ENCODE peak calls at places on chromosomes 6 and 20, in six cellular contexts. X, H, C, L, B and V are unnamed samples.

GRCh38 chr6:144555078-144555477 is 269.9 kb downstream of the UTRN start:
- DNase-seq in X (no peak), H (no peak), C (no peak), L (no peak), B (no peak), V (no peak)

GRCh38 chr6:132673376-132674094 is 14.6 kb upstream of the TAAR1 start:
- DNase-seq in X (no peak), H (no peak), C (no peak), L (no peak), B (peak), V (no peak)

GRCh38 chr6:128394171-128394570 is 126.2 kb downstream of the PTPRK start:
- DNase-seq in X (no peak), H (no peak), C (no peak), L (no peak), B (no peak), V (no peak)

GRCh38 chr6:122178988-122179387 is 220.5 kb upstream of the HSF2 start:
- DNase-seq in X (no peak), H (no peak), C (no peak), L (no peak), B (no peak), V (no peak)

GRCh38 chr6:4948781-4949450 is 54.9 kb downstream of the RPP40 start:
- DNase-seq in X (no peak), H (no peak), C (no peak), L (no peak), B (no peak), V (no peak)

GRCh38 chr20:34971038-34971872 is 15.6 kb downstream of the MYH7B start:
- DNase-seq in X (no peak), H (no peak), C (no peak), L (no peak), B (no peak), V (no peak)

GRCh38 chr20:25439328-25439727 is 31.9 kb downstream of the GINS1 start:
- DNase-seq in X (no peak), H (no peak), C (no peak), L (no peak), B (no peak), V (no peak)

GRCh38 chr6:139175389-139175788 is 40.5 kb downstream of the HECA start:
- DNase-seq in X (peak), H (no peak), C (no peak), L (no peak), B (no peak), V (no peak)

GRCh38 chr6:28824793-28825731 is 98.7 kb downstream of the TRIM27 start:
- DNase-seq in X (no peak), H (peak), C (no peak), L (no peak), B (no peak), V (no peak)

GRCh38 chr20:52622086-52622485 is 350.1 kb upstream of the TSHZ2 start:
- DNase-seq in X (no peak), H (no peak), C (peak), L (no peak), B (no peak), V (no peak)

GRCh38 chr20:50558483-50558925 is 48.3 kb downstream of the PTPN1 start:
- DNase-seq in X (no peak), H (no peak), C (peak), L (no peak), B (no peak), V (no peak)

GRCh38 chr20:10309326-10309725 is 90.7 kb downstream of the SNAP25 start:
- DNase-seq in X (no peak), H (no peak), C (peak), L (no peak), B (no peak), V (no peak)

GRCh38 chr20:38117635-38118034 is 47.4 kb downstream of the TGM2 start:
- DNase-seq in X (no peak), H (no peak), C (no peak), L (no peak), B (no peak), V (peak)

GRCh38 chr6:11710968-11711643 is 67.5 kb downstream of the ADTRP start:
- DNase-seq in X (no peak), H (no peak), C (no peak), L (no peak), B (no peak), V (no peak)